ENCODE peak calls at places on chromosome 7, in four cellular contexts. M is body of pancreas, Y is small intestine, R is IMR-90. D is an unnamed sample.

GRCh38 chr7:98283127-98283886 is 1.8 kb downstream of the BRI3 start:
- DNase-seq in M (peak; percentile 41), Y (peak; percentile 83), R (peak; percentile 56), D (no peak)

GRCh38 chr7:142168746-142169145 is 57.2 kb downstream of the MGAM2 start:
- DNase-seq in M (no peak), Y (no peak), R (no peak), D (no peak)

GRCh38 chr7:43487731-43488073 is 95.2 kb upstream of the STK17A start:
- DNase-seq in M (no peak), Y (no peak), R (no peak), D (no peak)

GRCh38 chr7:50147952-50148351 is 54.9 kb upstream of the ZPBP start:
- DNase-seq in M (no peak), Y (no peak), R (no peak), D (no peak)

GRCh38 chr7:121351682-121352081 is 22.9 kb downstream of the WNT16 start:
- DNase-seq in M (no peak), Y (no peak), R (no peak), D (no peak)

GRCh38 chr7:33836797-33837355 is 68.5 kb upstream of the BMPER start:
- DNase-seq in M (no peak), Y (no peak), R (peak; percentile 60), D (peak; percentile 26)

GRCh38 chr7:129676017-129676897 is 64.7 kb downstream of the NRF1 start:
- DNase-seq in M (peak; percentile 12), Y (no peak), R (no peak), D (no peak)

GRCh38 chr7:112771166-112771565 is 19.0 kb downstream of the TMEM168 start:
- DNase-seq in M (no peak), Y (no peak), R (no peak), D (no peak)

GRCh38 chr7:41148521-41148951 is 554.4 kb downstream of the INHBA start:
- DNase-seq in M (no peak), Y (no peak), R (peak; percentile 91), D (no peak)

GRCh38 chr7:139708541-139708940 is 69.3 kb downstream of the HIPK2 start:
- DNase-seq in M (no peak), Y (no peak), R (no peak), D (no peak)

GRCh38 chr7:108002726-108003590 is at the start of gene LAMB1:
- DNase-seq in M (peak; percentile 80), Y (peak; percentile 58), R (peak; percentile 65), D (peak; percentile 80)

GRCh38 chr7:142887282-142888015 is 1.9 kb upstream of the TRPV6 start:
- DNase-seq in M (no peak), Y (no peak), R (no peak), D (no peak)

GRCh38 chr7:593324-594115 is 73.9 kb upstream of the PDGFA start:
- DNase-seq in M (no peak), Y (no peak), R (no peak), D (no peak)

GRCh38 chr7:74325230-74325565 is 36.0 kb downstream of the CLIP2 start:
- DNase-seq in M (no peak), Y (peak; percentile 40), R (no peak), D (no peak)

GRCh38 chr7:115015619-115016018 is 93.7 kb downstream of the MDFIC start:
- DNase-seq in M (no peak), Y (no peak), R (peak; percentile 97), D (no peak)

GRCh38 chr7:113752689-113753088 is 166.1 kb downstream of the PPP1R3A start:
- DNase-seq in M (no peak), Y (no peak), R (no peak), D (no peak)

GRCh38 chr7:80095545-80095944 is 39.1 kb upstream of the GNAI1 start:
- DNase-seq in M (no peak), Y (peak; percentile 25), R (peak; percentile 29), D (no peak)

GRCh38 chr7:23018747-23019146 is 4.8 kb upstream of the HYCC1 start:
- DNase-seq in M (no peak), Y (no peak), R (peak; percentile 36), D (no peak)

GRCh38 chr7:166370-167060 is 25.9 kb upstream of the FAM20C start:
- DNase-seq in M (no peak), Y (no peak), R (no peak), D (no peak)

GRCh38 chr7:105298439-105298894 is 90.3 kb downstream of the SRPK2 start:
- DNase-seq in M (no peak), Y (no peak), R (no peak), D (no peak)

GRCh38 chr7:79292834-79293233 is 160.6 kb downstream of the MAGI2 start:
- DNase-seq in M (no peak), Y (no peak), R (no peak), D (no peak)

GRCh38 chr7:28904539-28905143 is 53.5 kb downstream of the TRIL start:
- DNase-seq in M (no peak), Y (no peak), R (no peak), D (peak; percentile 48)

GRCh38 chr7:20577362-20578069 is 38.0 kb upstream of the ABCB5 start:
- DNase-seq in M (no peak), Y (peak; percentile 4), R (no peak), D (no peak)

GRCh38 chr7:151684408-151685175 is 164.9 kb upstream of the RHEB start:
- DNase-seq in M (no peak), Y (no peak), R (peak; percentile 60), D (no peak)

GRCh38 chr7:36607206-36607515 is 117.1 kb downstream of the AOAH start:
- DNase-seq in M (no peak), Y (no peak), R (no peak), D (no peak)

GRCh38 chr7:95718556-95719410 is 53.6 kb upstream of the DYNC1I1 start:
- DNase-seq in M (no peak), Y (no peak), R (peak; percentile 6), D (no peak)

GRCh38 chr7:154564676-154565075 is 438.2 kb downstream of the PAXIP1 start:
- DNase-seq in M (no peak), Y (no peak), R (no peak), D (no peak)

GRCh38 chr7:33251261-33251660 is 121.9 kb downstream of the BBS9 start:
- DNase-seq in M (no peak), Y (no peak), R (peak; percentile 8), D (no peak)

GRCh38 chr7:107228291-107228690 is 59.5 kb downstream of the HBP1 start:
- DNase-seq in M (no peak), Y (no peak), R (peak; percentile 29), D (no peak)

GRCh38 chr7:41459623-41460256 is 243.2 kb downstream of the INHBA start:
- DNase-seq in M (no peak), Y (no peak), R (no peak), D (no peak)

GRCh38 chr7:132904209-132904608 is 177.7 kb downstream of the CHCHD3 start:
- DNase-seq in M (no peak), Y (no peak), R (no peak), D (no peak)

GRCh38 chr7:43535031-43535451 is 47.9 kb upstream of the STK17A start:
- DNase-seq in M (no peak), Y (no peak), R (no peak), D (no peak)

GRCh38 chr7:155223021-155223420 is 74.7 kb upstream of the INSIG1 start:
- DNase-seq in M (no peak), Y (no peak), R (no peak), D (no peak)

GRCh38 chr7:51950811-51951210 is 634.2 kb upstream of the COBL start:
- DNase-seq in M (no peak), Y (no peak), R (no peak), D (no peak)

GRCh38 chr7:21028186-21028989 is 241.7 kb upstream of the SP8 start:
- DNase-seq in M (no peak), Y (no peak), R (no peak), D (no peak)

GRCh38 chr7:22125436-22125835 is 179.7 kb upstream of the CDCA7L start:
- DNase-seq in M (no peak), Y (no peak), R (no peak), D (no peak)

GRCh38 chr7:20913853-20914252 is 127.2 kb upstream of the SP8 start:
- DNase-seq in M (no peak), Y (no peak), R (no peak), D (no peak)

GRCh38 chr7:66409493-66409892 is 204.4 kb downstream of the TPST1 start:
- DNase-seq in M (no peak), Y (no peak), R (no peak), D (no peak)

GRCh38 chr7:87473192-87473591 is 2.3 kb downstream of the ABCB4 start:
- DNase-seq in M (no peak), Y (no peak), R (no peak), D (no peak)

GRCh38 chr7:87474046-87474445 is 1.4 kb downstream of the ABCB4 start:
- DNase-seq in M (no peak), Y (no peak), R (no peak), D (no peak)

GRCh38 chr7:87476179-87476557 is 688 bp upstream of the ABCB4 start:
- DNase-seq in M (no peak), Y (no peak), R (no peak), D (no peak)

GRCh38 chr7:87475359-87476178 is at the start of gene ABCB4:
- DNase-seq in M (peak; percentile 32), Y (peak; percentile 14), R (no peak), D (no peak)

GRCh38 chr7:87474533-87475358 is 734 bp downstream of the ABCB4 start:
- DNase-seq in M (no peak), Y (peak; percentile 8), R (no peak), D (no peak)
- H3K4me3 ChIP-seq in M (no peak overlapping the region), Y (peak overlapping the region; percentile 31), R (peak overlapping the region; percentile 15), D (no peak overlapping the region)

GRCh38 chr7:64626083-64626469 is 39.9 kb upstream of the ZNF107 start:
- DNase-seq in M (no peak), Y (no peak), R (no peak), D (no peak)

GRCh38 chr7:64625114-64626082 is 40.5 kb upstream of the ZNF107 start:
- DNase-seq in M (no peak), Y (peak; percentile 1), R (no peak), D (no peak)

GRCh38 chr7:64628192-64628591 is 37.7 kb upstream of the ZNF107 start:
- DNase-seq in M (no peak), Y (no peak), R (no peak), D (no peak)

GRCh38 chr7:64628721-64629120 is 37.2 kb upstream of the ZNF107 start:
- DNase-seq in M (no peak), Y (no peak), R (no peak), D (no peak)

GRCh38 chr7:64626557-64626956 is 39.4 kb upstream of the ZNF107 start:
- DNase-seq in M (no peak), Y (no peak), R (no peak), D (no peak)
- H3K27ac ChIP-seq in M (no peak overlapping the region), Y (no peak overlapping the region), R (no peak overlapping the region), D (no peak overlapping the region)

GRCh38 chr7:157065046-157065445 is 54.6 kb upstream of the MNX1 start:
- DNase-seq in M (no peak), Y (no peak), R (no peak), D (no peak)
- H3K27me3 ChIP-seq in M (no peaks in the 10 kb centered on the region), Y (no peaks in the 10 kb centered on the region), R (no peaks in the 10 kb centered on the region), D (no peaks in the 10 kb centered on the region)

GRCh38 chr7:90246184-90246583 is 1.2 kb downstream of the CFAP69 start:
- DNase-seq in M (no peak), Y (peak; percentile 36), R (peak; percentile 32), D (no peak)
- H3K4me3 ChIP-seq in M (no peak overlapping the region), Y (no peak overlapping the region), R (no peak overlapping the region), D (no peak overlapping the region)

DNA sequence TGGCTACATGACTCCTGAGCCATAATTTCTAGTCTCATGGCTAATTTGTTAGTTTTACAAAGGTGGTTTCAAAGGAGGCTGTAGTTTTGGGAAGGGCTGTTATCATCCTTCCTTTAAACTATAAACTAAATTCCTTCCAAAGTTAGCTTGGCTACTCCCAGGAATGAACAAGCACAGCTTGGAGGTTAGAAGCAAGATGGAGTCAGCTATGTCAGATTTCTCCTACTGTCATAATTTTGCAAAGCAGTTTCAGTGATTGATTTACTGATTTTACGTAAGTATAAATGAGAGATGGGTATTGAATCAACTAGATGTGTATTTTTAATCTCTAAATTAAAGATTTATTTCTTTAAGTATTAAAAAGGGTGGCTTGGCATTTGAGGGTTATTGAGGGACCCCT is 79.9 kb downstream of the PHTF2 start:
- DNase-seq in M (no peak), Y (no peak), R (no peak), D (no peak)
- H3K27ac ChIP-seq in M (no peak overlapping the region), Y (no peak overlapping the region), R (no peak overlapping the region), D (no peak overlapping the region)